ENCODE peak calls at places on chromosomes 7 and 10, in nine cellular contexts. I is osteocyte, E is endothelial cell of umbilical vein, L is neural crest cell, U is BJ, Z is retinal pigment epithelial cell, O is astrocyte of the spinal cord, T is nephron progenitor cell, V is uterus. N is an unnamed sample.

GRCh38 chr7:135536160-135536559 is 21.6 kb upstream of the NUP205 start:
- DNase-seq in I (no peak), E (no peak), L (no peak), U (no peak), Z (no peak), O (peak), T (no peak), V (no peak), N (no peak)

GRCh38 chr10:43215758-43216455 is 51.0 kb downstream of the RASGEF1A start:
- DNase-seq in I (no peak), E (no peak), L (no peak), U (no peak), Z (no peak), O (no peak), T (no peak), V (no peak), N (no peak)

GRCh38 chr7:80614911-80615310 is 23.5 kb upstream of the CD36 start:
- DNase-seq in I (no peak), E (no peak), L (no peak), U (peak), Z (peak), O (peak), T (no peak), V (no peak), N (no peak)

GRCh38 chr10:126518186-126519080 is 130.2 kb upstream of the ADAM12 start:
- DNase-seq in I (peak), E (no peak), L (no peak), U (no peak), Z (no peak), O (no peak), T (no peak), V (no peak), N (no peak)

GRCh38 chr7:157432957-157433576 is 96.3 kb downstream of the DNAJB6 start:
- DNase-seq in I (no peak), E (peak), L (peak), U (no peak), Z (no peak), O (peak), T (peak), V (no peak), N (no peak)

GRCh38 chr10:86876748-86877147 is 80.7 kb downstream of the MMRN2 start:
- DNase-seq in I (no peak), E (peak), L (no peak), U (peak), Z (no peak), O (no peak), T (no peak), V (no peak), N (no peak)

GRCh38 chr7:108071551-108071950 is 58.6 kb downstream of the LAMB4 start:
- DNase-seq in I (no peak), E (no peak), L (no peak), U (no peak), Z (no peak), O (no peak), T (no peak), V (no peak), N (no peak)

GRCh38 chr7:79880312-79880711 is 254.3 kb upstream of the GNAI1 start:
- DNase-seq in I (no peak), E (no peak), L (no peak), U (no peak), Z (no peak), O (no peak), T (no peak), V (no peak), N (no peak)

GRCh38 chr7:95335093-95335492 is 10.8 kb upstream of the PON1 start:
- DNase-seq in I (no peak), E (no peak), L (no peak), U (peak), Z (peak), O (peak), T (no peak), V (no peak), N (no peak)

GRCh38 chr7:77548222-77548621 is 11.1 kb downstream of the PTPN12 start:
- DNase-seq in I (no peak), E (no peak), L (no peak), U (no peak), Z (no peak), O (no peak), T (no peak), V (no peak), N (no peak)

GRCh38 chr7:151378011-151378410 is 31.8 kb downstream of the WDR86 start:
- DNase-seq in I (no peak), E (no peak), L (no peak), U (no peak), Z (no peak), O (no peak), T (no peak), V (no peak), N (no peak)

GRCh38 chr10:580796-581195 is 108.7 kb downstream of the DIP2C start:
- DNase-seq in I (no peak), E (no peak), L (no peak), U (peak), Z (peak), O (peak), T (no peak), V (no peak), N (no peak)

GRCh38 chr10:42952358-42952757 is 124.5 kb upstream of the RET start:
- DNase-seq in I (peak), E (no peak), L (peak), U (no peak), Z (no peak), O (no peak), T (peak), V (no peak), N (no peak)

GRCh38 chr7:42222891-42223290 is 14.1 kb downstream of the GLI3 start:
- DNase-seq in I (no peak), E (no peak), L (no peak), U (no peak), Z (no peak), O (no peak), T (no peak), V (peak), N (no peak)

GRCh38 chr10:58384095-58384494 is 1.1 kb upstream of the TFAM start:
- DNase-seq in I (no peak), E (no peak), L (no peak), U (no peak), Z (no peak), O (peak), T (no peak), V (no peak), N (no peak)

GRCh38 chr10:80498833-80499671 is 38.6 kb upstream of the SH2D4B start:
- DNase-seq in I (no peak), E (peak), L (peak), U (peak), Z (peak), O (peak), T (no peak), V (peak), N (peak)

GRCh38 chr7:151897951-151898686 is 21.2 kb upstream of the PRKAG2 start:
- DNase-seq in I (no peak), E (no peak), L (no peak), U (no peak), Z (no peak), O (no peak), T (no peak), V (no peak), N (no peak)

GRCh38 chr7:29297194-29297890 is 102.8 kb downstream of the CHN2 start:
- DNase-seq in I (no peak), E (no peak), L (peak), U (no peak), Z (no peak), O (no peak), T (peak), V (no peak), N (no peak)

GRCh38 chr7:49596701-49597491 is 176.5 kb upstream of the VWC2 start:
- DNase-seq in I (no peak), E (no peak), L (no peak), U (no peak), Z (no peak), O (no peak), T (no peak), V (no peak), N (no peak)

GRCh38 chr7:49597805-49598204 is 175.6 kb upstream of the VWC2 start:
- DNase-seq in I (no peak), E (no peak), L (no peak), U (no peak), Z (no peak), O (no peak), T (no peak), V (no peak), N (no peak)
- TF ChIP-seq CTCF in I (no peak), E (no peak), L (no peak), U (no peak), Z (no peak), O (no peak), T (no peak), V (no peak), N (no peak)

GRCh38 chr10:88404133-88404532 is 179.0 kb downstream of the RNLS start:
- DNase-seq in I (no peak), E (no peak), L (no peak), U (no peak), Z (no peak), O (no peak), T (no peak), V (no peak), N (no peak)

GRCh38 chr10:88399240-88399639 is 183.9 kb downstream of the RNLS start:
- DNase-seq in I (no peak), E (no peak), L (no peak), U (no peak), Z (no peak), O (no peak), T (no peak), V (no peak), N (no peak)

GRCh38 chr10:88401671-88402347 is 181.3 kb downstream of the RNLS start:
- DNase-seq in I (no peak), E (peak), L (no peak), U (no peak), Z (no peak), O (peak), T (no peak), V (no peak), N (no peak)
- TF ChIP-seq CTCF in I (peak), E (peak), L (no peak), U (peak), Z (peak), O (peak), T (no peak), V (peak), N (no peak)

DNA sequence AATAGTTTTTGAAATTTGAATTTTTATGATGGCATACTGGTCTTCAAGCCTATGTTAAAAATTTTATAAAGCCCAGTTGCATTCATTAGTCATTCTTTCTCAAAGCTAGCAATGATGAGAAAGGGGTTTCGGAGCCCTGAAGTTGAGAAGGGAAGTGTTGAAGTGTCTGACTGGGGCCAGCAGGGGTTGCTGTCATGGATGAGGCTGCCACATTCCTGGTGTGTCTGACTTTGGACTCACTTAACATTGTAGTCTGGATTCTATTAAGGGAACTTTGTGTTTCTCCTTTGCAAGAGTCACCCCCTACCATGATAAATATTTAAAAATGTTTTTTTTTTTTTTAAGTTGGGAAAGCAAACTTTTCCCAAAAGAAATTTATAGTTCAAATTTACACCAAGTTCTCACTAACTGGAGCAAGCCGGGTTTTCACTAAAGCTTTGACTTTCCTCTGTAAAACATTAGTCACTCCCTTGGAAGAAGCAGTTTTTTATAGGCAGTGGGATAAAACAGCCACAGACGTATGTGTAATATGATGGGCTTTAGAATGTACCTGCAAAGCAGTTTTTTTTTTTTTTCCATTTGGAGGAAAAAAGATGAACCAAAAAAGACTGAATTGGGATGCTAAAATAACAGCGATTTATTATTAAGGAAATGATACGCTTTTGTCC is 243.6 kb downstream of the TWIST1 start:
- DNase-seq in I (no peak), E (no peak), L (no peak), U (peak), Z (no peak), O (peak), T (peak), V (no peak), N (no peak)
- TF ChIP-seq CTCF in I (peak), E (peak), L (peak), U (peak), Z (peak), O (peak), T (peak), V (no peak), N (no peak)

GRCh38 chr10:83165164-83165563 is 974.1 kb upstream of the GHITM start:
- DNase-seq in I (no peak), E (no peak), L (no peak), U (no peak), Z (no peak), O (no peak), T (no peak), V (no peak), N (no peak)
- TF ChIP-seq CTCF in I (no peak), E (no peak), L (no peak), U (no peak), Z (no peak), O (no peak), T (no peak), V (no peak), N (no peak)

GRCh38 chr7:91945476-91945875 is 4.8 kb downstream of the AKAP9 start:
- DNase-seq in I (no peak), E (no peak), L (no peak), U (no peak), Z (no peak), O (peak), T (no peak), V (no peak), N (no peak)
- TF ChIP-seq CTCF in I (peak), E (no peak), L (no peak), U (peak), Z (no peak), O (no peak), T (no peak), V (no peak), N (peak)

DNA sequence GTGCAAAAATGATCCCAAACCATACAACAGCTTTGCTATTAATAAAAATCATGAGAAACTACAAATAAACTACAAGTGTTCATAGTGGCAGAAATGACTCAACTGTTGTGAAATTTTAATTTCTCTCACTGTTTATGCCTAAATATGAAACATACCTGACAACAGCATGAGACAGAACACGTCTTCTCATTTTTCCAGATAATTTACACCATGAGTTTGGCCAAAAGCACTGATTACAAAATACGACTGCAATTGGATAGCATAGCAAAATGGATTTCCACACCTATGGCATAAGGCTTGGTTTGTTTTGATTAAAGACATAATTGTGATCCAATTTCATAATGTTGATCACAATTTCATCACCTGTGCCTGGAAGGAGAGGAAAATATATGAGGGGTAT is 608.6 kb downstream of the GATA3 start:
- DNase-seq in I (no peak), E (no peak), L (no peak), U (no peak), Z (no peak), O (no peak), T (no peak), V (no peak), N (no peak)
- TF ChIP-seq CTCF in I (no peak), E (no peak), L (no peak), U (no peak), Z (no peak), O (no peak), T (no peak), V (no peak), N (no peak)

GRCh38 chr10:48885376-48885775 is 54.3 kb downstream of the LRRC18 start:
- DNase-seq in I (no peak), E (peak), L (peak), U (no peak), Z (no peak), O (no peak), T (peak), V (no peak), N (no peak)
- TF ChIP-seq CTCF in I (no peak), E (peak), L (peak), U (no peak), Z (peak), O (peak), T (peak), V (peak), N (no peak)

DNA sequence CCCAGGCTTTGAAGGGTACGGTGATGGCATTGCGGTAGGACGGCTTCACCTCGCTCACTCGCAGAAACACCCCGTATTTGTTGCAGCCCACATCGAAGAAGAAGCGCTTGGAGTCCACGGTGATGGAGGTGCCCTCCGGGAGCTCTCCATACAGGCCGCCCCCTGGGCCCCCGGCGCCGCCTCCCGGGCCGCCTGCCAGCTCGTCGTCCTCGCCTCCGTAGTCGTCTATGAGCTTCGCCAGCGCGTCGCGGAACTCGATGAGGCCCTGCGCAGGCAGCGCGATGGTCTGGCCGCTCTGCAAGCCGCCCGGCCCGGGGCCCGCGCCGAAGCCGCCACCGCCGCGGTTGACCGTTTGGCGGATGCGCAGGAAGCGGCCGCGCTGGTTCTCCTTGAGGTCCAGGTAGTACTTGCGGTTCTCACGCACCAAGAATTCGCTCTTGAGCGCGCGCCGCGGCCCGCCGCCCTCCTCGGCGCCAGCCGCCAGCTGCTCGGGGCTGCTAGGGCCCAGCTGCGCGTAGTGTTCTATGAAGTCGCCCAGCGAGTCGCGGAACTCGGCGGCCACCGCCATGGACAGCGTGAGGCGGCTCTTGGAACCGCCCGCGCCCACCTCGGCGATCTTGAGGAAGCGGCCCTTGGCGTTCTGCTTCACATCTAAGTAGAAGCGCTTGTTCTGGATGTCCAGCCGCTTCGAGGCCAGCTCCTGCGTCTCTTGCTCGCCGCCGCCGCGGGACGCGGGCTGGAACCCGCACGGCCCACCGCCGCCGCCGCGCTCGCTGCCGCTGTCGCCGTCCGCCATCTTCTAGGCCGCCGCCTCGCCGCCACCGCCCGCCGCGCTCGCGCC is 557 bp downstream of the PURB start:
- DNase-seq in I (peak), E (peak), L (peak), U (no peak), Z (no peak), O (peak), T (peak), V (peak), N (peak)
- TF ChIP-seq CTCF in I (no peak), E (no peak), L (no peak), U (no peak), Z (no peak), O (no peak), T (no peak), V (no peak), N (no peak)

GRCh38 chr7:40192036-40192435 is 57.2 kb downstream of the SUGCT start:
- DNase-seq in I (no peak), E (no peak), L (no peak), U (no peak), Z (no peak), O (no peak), T (no peak), V (no peak), N (no peak)

DNA sequence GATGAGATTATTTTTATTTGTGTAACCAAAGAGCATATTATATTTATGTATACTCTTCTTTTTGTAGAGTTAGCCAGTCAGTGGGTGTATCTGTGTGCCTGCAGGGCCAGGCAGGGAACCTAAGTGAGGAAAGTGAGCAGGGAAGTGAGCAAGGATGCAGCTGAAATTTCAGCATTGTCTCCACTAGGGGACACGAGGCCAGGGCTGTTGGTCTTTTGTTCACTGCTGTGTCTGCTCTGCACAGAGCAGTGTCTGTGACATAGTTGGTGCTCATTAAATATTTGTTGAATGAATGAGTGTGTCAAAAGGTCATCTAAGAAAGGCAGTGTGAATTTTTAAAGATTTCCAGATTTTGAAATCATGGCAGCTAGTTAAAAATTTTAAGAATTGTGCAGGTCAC is 51.8 kb downstream of the SUGCT start:
- DNase-seq in I (peak), E (no peak), L (no peak), U (no peak), Z (no peak), O (no peak), T (no peak), V (no peak), N (no peak)
- TF ChIP-seq CTCF in I (no peak), E (no peak), L (no peak), U (no peak), Z (no peak), O (no peak), T (no peak), V (no peak), N (no peak)

GRCh38 chr7:100630066-100630465 is 11.3 kb downstream of the TFR2 start:
- DNase-seq in I (no peak), E (no peak), L (no peak), U (no peak), Z (no peak), O (no peak), T (no peak), V (no peak), N (no peak)

GRCh38 chr7:100627238-100627549 is 14.2 kb downstream of the TFR2 start:
- DNase-seq in I (no peak), E (no peak), L (no peak), U (no peak), Z (no peak), O (no peak), T (no peak), V (no peak), N (no peak)

GRCh38 chr7:100629117-100629711 is 12.1 kb downstream of the TFR2 start:
- DNase-seq in I (no peak), E (no peak), L (peak), U (no peak), Z (no peak), O (no peak), T (peak), V (no peak), N (peak)

GRCh38 chr7:100632951-100633717 is 8.2 kb downstream of the TFR2 start:
- DNase-seq in I (no peak), E (no peak), L (peak), U (no peak), Z (no peak), O (peak), T (peak), V (no peak), N (peak)
- TF ChIP-seq CTCF in I (peak), E (peak), L (peak), U (peak), Z (peak), O (peak), T (peak), V (peak), N (peak)

N was measured in CD14-positive monocyte.